ENCODE peak calls at places on chromosomes 11 and 22, in nine cellular contexts. U, L, O, Q, D, J, B, T and P are unnamed samples.

GRCh38 chr11:62015615-62016014 is 48.2 kb upstream of the FTH1 start:
- DNase-seq in O (no peak), D (no peak), J (no peak), L (no peak), U (no peak), B (no peak), Q (no peak), T (no peak), P (no peak)

GRCh38 chr11:2036863-2037486 is 39.3 kb upstream of the H19 start:
- DNase-seq in L (no peak), B (no peak), D (no peak), T (no peak), O (no peak), J (no peak), Q (no peak), U (no peak), P (no peak)

GRCh38 chr22:36026741-36027140 is 1.9 kb downstream of the RBFOX2 start:
- DNase-seq in O (no peak), J (peak; percentile 60), T (peak; percentile 36), Q (peak; percentile 16), D (no peak), L (no peak), U (no peak), B (no peak), P (no peak)

GRCh38 chr22:28034760-28035401 is 115.8 kb upstream of the PITPNB start:
- DNase-seq in J (peak; percentile 59), D (peak; percentile 4), B (peak; percentile 77), L (no peak), T (no peak), Q (no peak), U (no peak), O (no peak), P (no peak)

GRCh38 chr11:67439321-67440228 is 2.1 kb upstream of the PTPRCAP start:
- DNase-seq in D (no peak), J (no peak), O (no peak), U (no peak), L (no peak), Q (no peak), B (no peak), T (peak; percentile 48), P (no peak)

GRCh38 chr11:581752-582151 is 5.5 kb downstream of the PHRF1 start:
- DNase-seq in O (no peak), L (no peak), Q (no peak), B (no peak), J (no peak), D (no peak), T (no peak), U (no peak), P (no peak)

GRCh38 chr22:38738475-38739070 is 17.2 kb downstream of the SUN2 start:
- DNase-seq in Q (no peak), J (no peak), T (no peak), B (no peak), O (no peak), U (no peak), D (no peak), L (no peak), P (no peak)

GRCh38 chr22:37112084-37112728 is 2.7 kb upstream of the TMPRSS6 start:
- DNase-seq in O (no peak), J (no peak), T (no peak), U (no peak), Q (no peak), B (no peak), L (no peak), D (no peak), P (no peak)

GRCh38 chr11:118870396-118871343 is 13.0 kb upstream of the CXCR5 start:
- DNase-seq in J (peak; percentile 13), U (no peak), Q (no peak), L (no peak), T (peak; percentile 38), O (no peak), D (no peak), B (peak; percentile 44), P (peak; percentile 21)

GRCh38 chr22:32765117-32765618 is 36.3 kb upstream of the TIMP3 start:
- DNase-seq in B (no peak), O (no peak), J (no peak), Q (no peak), T (no peak), U (no peak), L (no peak), D (no peak), P (no peak)

GRCh38 chr11:81596709-81597108 is 1137.0 kb downstream of the FAM181B start:
- DNase-seq in J (no peak), Q (no peak), U (no peak), D (no peak), B (peak; percentile 42), T (no peak), L (no peak), O (no peak), P (no peak)

GRCh38 chr11:72831521-72832300 is 17.5 kb downstream of the ATG16L2 start:
- DNase-seq in T (peak; percentile 88), L (no peak), D (peak; percentile 35), B (peak; percentile 75), Q (peak; percentile 86), O (peak; percentile 73), J (peak; percentile 71), U (peak; percentile 66), P (peak; percentile 85)

GRCh38 chr11:62881579-62882427 is 1.1 kb downstream of the SLC3A2 start:
- DNase-seq in Q (peak; percentile 81), J (peak; percentile 97), D (peak; percentile 94), B (peak; percentile 83), T (peak; percentile 95), O (no peak), L (peak; percentile 87), U (peak; percentile 93), P (peak; percentile 80)

GRCh38 chr22:41498322-41498721 is 29.4 kb downstream of the ACO2 start:
- DNase-seq in J (no peak), T (peak; percentile 50), B (no peak), Q (no peak), L (no peak), O (no peak), U (no peak), D (no peak), P (no peak)

GRCh38 chr11:9092846-9093778 is 1.7 kb upstream of the SCUBE2 start:
- DNase-seq in T (no peak), B (peak; percentile 12), D (no peak), L (no peak), Q (no peak), U (no peak), J (no peak), O (no peak), P (no peak)

GRCh38 chr11:38274031-38274430 is 1676.0 kb upstream of the RAG2 start:
- DNase-seq in O (no peak), U (no peak), Q (no peak), J (no peak), L (no peak), D (no peak), T (no peak), B (no peak), P (no peak)

GRCh38 chr11:132855516-132855915 is 676.8 kb downstream of the OPCML start:
- DNase-seq in O (no peak), J (no peak), U (no peak), Q (no peak), T (no peak), B (no peak), D (no peak), L (no peak), P (no peak)

GRCh38 chr11:66739983-66740382 is 11.0 kb upstream of the SPTBN2 start:
- DNase-seq in B (no peak), Q (no peak), J (peak; percentile 69), D (no peak), L (no peak), O (no peak), U (no peak), T (peak; percentile 50), P (no peak)

GRCh38 chr11:7907121-7907520 is 23.9 kb downstream of the OR10A6 start:
- DNase-seq in Q (no peak), O (no peak), D (no peak), J (no peak), B (no peak), T (peak; percentile 15), L (no peak), U (no peak), P (no peak)

GRCh38 chr11:122344281-122344680 is 228.3 kb upstream of the BLID start:
- DNase-seq in J (peak; percentile 94), O (no peak), T (peak; percentile 80), L (peak; percentile 55), D (no peak), B (no peak), Q (no peak), U (peak; percentile 7), P (no peak)

GRCh38 chr11:115616941-115617340 is 112.7 kb upstream of the CADM1 start:
- DNase-seq in D (no peak), J (peak; percentile 90), B (no peak), T (no peak), Q (no peak), O (no peak), L (peak; percentile 57), U (no peak), P (peak; percentile 52)

GRCh38 chr22:35198738-35199137 is 58.6 kb upstream of the HMGXB4 start:
- DNase-seq in J (no peak), O (no peak), B (no peak), L (no peak), Q (no peak), T (no peak), U (no peak), D (no peak), P (no peak)

GRCh38 chr11:13051257-13051656 is 42.1 kb downstream of the RASSF10 start:
- DNase-seq in Q (no peak), L (no peak), U (no peak), T (peak; percentile 16), D (no peak), J (no peak), O (no peak), B (no peak), P (no peak)

GRCh38 chr11:108654994-108655631 is 9.8 kb upstream of the DDX10 start:
- DNase-seq in J (peak; percentile 56), L (no peak), B (peak; percentile 46), T (peak; percentile 64), U (peak; percentile 61), D (no peak), O (no peak), Q (peak; percentile 46), P (peak; percentile 33)

GRCh38 chr11:75456596-75456995 is 23.6 kb upstream of the KLHL35 start:
- DNase-seq in O (no peak), D (no peak), U (no peak), T (no peak), B (no peak), Q (no peak), L (no peak), J (no peak), P (no peak)

GRCh38 chr22:37425800-37426531 is 1.3 kb downstream of the ELFN2 start:
- DNase-seq in L (no peak), B (no peak), Q (no peak), U (no peak), O (no peak), T (no peak), J (peak; percentile 45), D (no peak), P (peak; percentile 32)

GRCh38 chr11:111310088-111310487 is 11.7 kb downstream of the POU2AF3 start:
- DNase-seq in T (no peak), O (no peak), L (no peak), J (no peak), B (peak; percentile 77), U (peak; percentile 42), D (no peak), Q (no peak), P (no peak)

GRCh38 chr11:10632483-10632882 is 61.1 kb downstream of the IRAG1 start:
- DNase-seq in L (no peak), D (no peak), B (no peak), U (no peak), J (no peak), O (no peak), Q (no peak), T (no peak), P (no peak)

GRCh38 chr11:130413383-130414106 is 14.9 kb downstream of the ADAMTS8 start:
- DNase-seq in Q (no peak), L (no peak), T (peak; percentile 90), D (no peak), U (no peak), O (no peak), J (peak; percentile 95), B (no peak), P (no peak)